ENCODE peak calls at places on chromosomes 4 and X, in ten cellular contexts. B, W, D, A, Z, H, X, U, G and E are unnamed samples.

GRCh38 chr4:169143335-169143734 is 127.4 kb downstream of the SH3RF1 start:
- DNase-seq in B (no peak), W (no peak), D (no peak), A (no peak), Z (no peak), H (no peak), X (no peak), U (no peak), G (no peak), E (no peak)

GRCh38 chr4:149835280-149835679 is 19.6 kb upstream of the IQCM start:
- DNase-seq in B (no peak), W (no peak), D (no peak), A (no peak), Z (no peak), H (no peak), X (no peak), U (no peak), G (no peak), E (no peak)

GRCh38 chrX:121161501-121161933 is 114.1 kb downstream of the GLUD2 start:
- DNase-seq in B (no peak), W (no peak), D (no peak), A (no peak), Z (no peak), H (no peak), X (no peak), U (no peak), G (no peak), E (no peak)

GRCh38 chr4:5381981-5382441 is 326.3 kb downstream of the EVC2 start:
- DNase-seq in B (no peak), W (no peak), D (no peak), A (no peak), Z (no peak), H (no peak), X (no peak), U (peak), G (peak), E (no peak)

GRCh38 chr4:39308576-39308975 is 57.6 kb downstream of the RFC1 start:
- DNase-seq in B (no peak), W (no peak), D (no peak), A (no peak), Z (no peak), H (no peak), X (no peak), U (no peak), G (no peak), E (no peak)

GRCh38 chrX:70174754-70175153 is 2.5 kb upstream of the DGAT2L6 start:
- DNase-seq in B (no peak), W (no peak), D (no peak), A (no peak), Z (no peak), H (no peak), X (no peak), U (no peak), G (no peak), E (no peak)

GRCh38 chr4:150033937-150034336 is 44.3 kb upstream of the DCLK2 start:
- DNase-seq in B (no peak), W (peak), D (no peak), A (no peak), Z (no peak), H (no peak), X (no peak), U (peak), G (peak), E (no peak)

GRCh38 chr4:90318208-90318607 is 191.0 kb downstream of the CCSER1 start:
- DNase-seq in B (no peak), W (peak), D (no peak), A (no peak), Z (no peak), H (no peak), X (no peak), U (peak), G (peak), E (peak)

GRCh38 chrX:44731160-44731559 is 112.7 kb upstream of the DUSP21 start:
- DNase-seq in B (no peak), W (peak), D (no peak), A (no peak), Z (no peak), H (no peak), X (no peak), U (no peak), G (no peak), E (peak)

GRCh38 chrX:153771686-153772607 is 7.9 kb downstream of the PLXNB3 start:
- DNase-seq in B (no peak), W (no peak), D (no peak), A (no peak), Z (no peak), H (peak), X (no peak), U (no peak), G (no peak), E (no peak)

GRCh38 chr4:3371038-3371437 is 70.7 kb upstream of the HGFAC start:
- DNase-seq in B (no peak), W (no peak), D (no peak), A (peak), Z (no peak), H (peak), X (no peak), U (no peak), G (no peak), E (no peak)

GRCh38 chr4:41661447-41662076 is 87.0 kb downstream of the PHOX2B start:
- DNase-seq in B (no peak), W (peak), D (peak), A (no peak), Z (peak), H (peak), X (peak), U (peak), G (peak), E (peak)

GRCh38 chrX:11117751-11118150 is 6.6 kb downstream of the HCCS start:
- DNase-seq in B (no peak), W (no peak), D (no peak), A (no peak), Z (no peak), H (no peak), X (no peak), U (no peak), G (no peak), E (no peak)

GRCh38 chr4:168674869-168675268 is 178.0 kb downstream of the PALLD start:
- DNase-seq in B (no peak), W (no peak), D (no peak), A (no peak), Z (no peak), H (no peak), X (no peak), U (no peak), G (peak), E (no peak)

GRCh38 chr4:124589827-124590226 is 122.7 kb downstream of the ANKRD50 start:
- DNase-seq in B (no peak), W (no peak), D (no peak), A (no peak), Z (no peak), H (no peak), X (no peak), U (no peak), G (no peak), E (no peak)

GRCh38 chr4:25090516-25090915 is 59.8 kb upstream of the LGI2 start:
- DNase-seq in B (no peak), W (no peak), D (no peak), A (no peak), Z (no peak), H (no peak), X (no peak), U (no peak), G (no peak), E (no peak)

GRCh38 chr4:4969298-4969697 is 50.0 kb downstream of the CYTL1 start:
- DNase-seq in B (no peak), W (peak), D (no peak), A (no peak), Z (no peak), H (peak), X (peak), U (no peak), G (peak), E (peak)

GRCh38 chr4:24675723-24676122 is 91.4 kb upstream of the DHX15 start:
- DNase-seq in B (no peak), W (peak), D (no peak), A (no peak), Z (no peak), H (no peak), X (no peak), U (no peak), G (no peak), E (no peak)

GRCh38 chrX:47311857-47312774 is 58.3 kb upstream of the ZNF157 start:
- DNase-seq in B (no peak), W (peak), D (peak), A (no peak), Z (peak), H (no peak), X (no peak), U (peak), G (peak), E (peak)
- TF ChIP-seq CTCF in B (peak), W (peak), D (peak), A (no peak), Z (no peak), H (peak), X (peak), U (peak), G (peak), E (no peak)

GRCh38 chrX:31178769-31179125 is 106.9 kb upstream of the FTHL17 start:
- DNase-seq in B (no peak), W (no peak), D (no peak), A (no peak), Z (no peak), H (no peak), X (no peak), U (no peak), G (no peak), E (no peak)
- H3K27ac ChIP-seq in B (no peak), W (no peak), D (no peak), A (no peak), Z (no peak), H (no peak), X (no peak), U (no peak), G (no peak), E (no peak)

GRCh38 chrX:15204130-15204751 is 65.6 kb downstream of the ASB9 start:
- DNase-seq in B (no peak), W (no peak), D (no peak), A (no peak), Z (no peak), H (no peak), X (no peak), U (no peak), G (no peak), E (no peak)

GRCh38 chrX:15207384-15207783 is 62.5 kb downstream of the ASB9 start:
- DNase-seq in B (no peak), W (no peak), D (no peak), A (no peak), Z (no peak), H (no peak), X (no peak), U (no peak), G (no peak), E (no peak)

GRCh38 chrX:15206306-15206705 is 63.6 kb downstream of the ASB9 start:
- DNase-seq in B (no peak), W (no peak), D (no peak), A (no peak), Z (no peak), H (no peak), X (no peak), U (no peak), G (no peak), E (no peak)

GRCh38 chrX:15202458-15203177 is 67.3 kb downstream of the ASB9 start:
- DNase-seq in B (no peak), W (peak), D (no peak), A (no peak), Z (no peak), H (no peak), X (no peak), U (no peak), G (no peak), E (no peak)

DNA sequence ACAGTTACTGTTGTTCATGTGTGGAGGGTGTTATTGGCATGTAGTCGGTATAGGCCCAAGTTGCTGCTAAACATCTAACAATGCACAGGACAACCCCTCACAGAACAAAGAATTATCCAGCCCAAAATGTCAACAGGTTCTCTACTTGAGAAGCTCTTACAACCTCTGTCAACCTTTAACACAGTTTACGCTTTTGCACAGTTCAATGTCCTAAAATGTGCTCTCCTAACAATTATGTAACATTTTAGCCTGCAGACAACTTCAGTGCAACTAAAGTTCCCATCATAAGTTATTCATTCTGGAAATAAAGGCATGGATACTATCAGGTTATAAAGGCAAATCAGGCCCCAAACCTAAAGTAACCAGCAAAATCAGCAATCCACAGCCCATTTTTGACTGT is 66.2 kb downstream of the ASB9 start:
- DNase-seq in B (no peak), W (no peak), D (no peak), A (no peak), Z (no peak), H (no peak), X (no peak), U (no peak), G (no peak), E (no peak)
- TF ChIP-seq CTCF in B (no peak), W (no peak), D (no peak), A (no peak), Z (no peak), H (no peak), X (no peak), U (no peak), G (no peak), E (no peak)

GRCh38 chr4:1349359-1350168 is 2.6 kb downstream of the UVSSA start:
- DNase-seq in B (no peak), W (no peak), D (no peak), A (no peak), Z (no peak), H (no peak), X (no peak), U (no peak), G (no peak), E (no peak)
- H3K27ac ChIP-seq in B (no peak), W (no peak), D (no peak), A (no peak), Z (no peak), H (peak), X (no peak), U (no peak), G (no peak), E (peak)

DNA sequence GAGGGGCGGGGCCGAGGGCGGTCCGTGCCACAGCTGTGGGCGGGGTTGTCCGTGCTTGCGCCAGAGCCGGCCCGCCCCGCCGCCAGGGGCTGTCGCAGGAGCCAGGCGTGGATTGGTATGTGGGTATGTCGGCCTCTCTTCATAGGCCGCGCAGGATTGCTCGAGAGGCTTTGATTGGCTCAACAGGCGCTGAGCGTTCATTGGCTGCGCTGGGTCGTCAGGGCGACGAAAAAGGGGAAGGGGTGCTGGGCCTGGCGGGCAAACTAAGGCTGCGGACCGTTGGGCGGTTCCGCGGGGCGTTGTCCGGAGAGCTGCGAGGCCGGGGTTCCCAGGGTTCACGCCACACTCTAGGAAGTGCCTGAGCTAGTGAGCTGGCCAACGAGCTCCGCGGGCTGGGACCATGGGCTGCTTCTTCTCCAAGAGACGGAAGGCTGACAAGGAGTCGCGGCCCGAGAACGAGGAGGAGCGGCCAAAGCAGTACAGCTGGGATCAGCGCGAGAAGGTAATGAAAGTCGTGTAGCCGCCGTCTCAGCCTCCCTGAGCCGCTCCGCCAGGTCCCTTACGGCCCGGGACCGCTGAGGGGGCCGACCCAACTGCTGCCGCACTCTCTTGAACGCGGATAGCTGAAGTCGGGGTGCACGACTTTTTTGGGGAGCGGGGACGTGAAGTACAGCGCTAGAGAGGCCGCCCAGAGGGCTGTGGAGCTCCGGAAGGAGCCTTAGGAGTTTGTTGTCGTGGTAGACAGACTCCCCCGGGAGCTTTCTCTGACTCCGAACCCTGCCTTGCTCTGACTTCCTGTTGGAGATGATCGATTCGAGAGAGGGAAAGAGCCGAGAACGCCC is at the start of gene RP2:
- DNase-seq in B (peak), W (peak), D (peak), A (peak), Z (peak), H (peak), X (peak), U (peak), G (peak), E (peak)
- TF ChIP-seq CTCF in B (no peak), W (no peak), D (peak), A (peak), Z (no peak), H (no peak), X (no peak), U (no peak), G (no peak), E (no peak)

GRCh38 chr4:158553364-158553763 is 31.7 kb downstream of the RXFP1 start:
- DNase-seq in B (no peak), W (no peak), D (no peak), A (no peak), Z (no peak), H (no peak), X (no peak), U (no peak), G (no peak), E (no peak)
- H3K27ac ChIP-seq in B (no peak), W (no peak), D (no peak), A (no peak), Z (no peak), H (no peak), X (no peak), U (no peak), G (no peak), E (no peak)

DNA sequence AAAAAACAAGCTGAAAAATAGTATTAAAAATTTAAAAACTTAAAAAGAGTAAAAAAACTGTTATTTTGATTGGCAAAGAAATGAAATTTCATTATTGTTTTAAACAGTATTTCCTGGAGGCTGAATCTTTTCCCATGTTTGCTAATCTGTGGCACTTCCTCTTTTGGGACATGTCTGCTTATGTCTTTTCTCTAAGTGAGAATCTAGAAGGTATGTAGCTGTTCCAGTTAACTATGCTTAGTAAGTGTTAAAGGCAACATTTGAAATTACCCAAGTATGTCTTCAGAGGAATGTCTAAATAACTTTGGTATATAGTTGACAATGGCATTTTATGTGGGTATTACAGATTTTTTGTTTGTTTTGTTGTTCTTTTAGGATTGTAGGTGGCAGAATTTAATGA is 81.6 kb upstream of the TBC1D9 start:
- DNase-seq in B (no peak), W (no peak), D (no peak), A (no peak), Z (no peak), H (no peak), X (no peak), U (no peak), G (no peak), E (no peak)
- TF ChIP-seq CTCF in B (no peak), W (no peak), D (no peak), A (no peak), Z (no peak), H (no peak), X (no peak), U (no peak), G (no peak), E (no peak)

GRCh38 chr4:8184061-8184460 is 15.0 kb upstream of the SH3TC1 start:
- DNase-seq in B (no peak), W (no peak), D (no peak), A (no peak), Z (no peak), H (no peak), X (no peak), U (no peak), G (no peak), E (no peak)
- H3K27ac ChIP-seq in B (peak), W (peak), D (no peak), A (no peak), Z (no peak), H (no peak), X (no peak), U (no peak), G (peak), E (peak)

GRCh38 chrX:17535229-17535628 is 160.2 kb downstream of the NHS start:
- DNase-seq in B (no peak), W (peak), D (peak), A (no peak), Z (no peak), H (no peak), X (peak), U (no peak), G (peak), E (no peak)
- TF ChIP-seq CTCF in B (no peak), W (peak), D (no peak), A (peak), Z (no peak), H (peak), X (peak), U (peak), G (peak), E (peak)